ENCODE peak calls at places on chromosomes 13 and 19, in seven cellular contexts. One of them, this sample, is unnamed.

GRCh38 chr19:3538965-3539742 is at the start of gene TEKTIP1:
- DNase-seq in HCT116: no peak
- DNase-seq in suprapubic skin: no peak
- DNase-seq in IMR-90: no peak
- DNase-seq in transverse colon: no peak
- DNase-seq in Peyer's patch: no peak
- DNase-seq in stomach: no peak
- DNase-seq in this sample: no peak

GRCh38 chr13:113901642-113902041 is 37.8 kb upstream of the GAS6 start:
- DNase-seq in stomach: peak; percentile 3
- DNase-seq in Peyer's patch: no peak
- DNase-seq in suprapubic skin: no peak
- DNase-seq in transverse colon: no peak
- DNase-seq in IMR-90: no peak
- DNase-seq in HCT116: no peak
- DNase-seq in this sample: peak; percentile 6

GRCh38 chr19:11887618-11888531 is at the start of gene ZNF69:
- DNase-seq in stomach: peak; percentile 93
- DNase-seq in IMR-90: peak; percentile 62
- DNase-seq in Peyer's patch: peak; percentile 89
- DNase-seq in transverse colon: peak; percentile 94
- DNase-seq in suprapubic skin: peak; percentile 92
- DNase-seq in HCT116: no peak
- DNase-seq in this sample: peak; percentile 96

GRCh38 chr19:709196-709964 is 645 bp downstream of the PALM start:
- DNase-seq in transverse colon: no peak
- DNase-seq in Peyer's patch: no peak
- DNase-seq in stomach: no peak
- DNase-seq in IMR-90: no peak
- DNase-seq in HCT116: no peak
- DNase-seq in suprapubic skin: no peak
- DNase-seq in this sample: no peak

GRCh38 chr19:5109560-5109959 is 140.6 kb downstream of the KDM4B start:
- DNase-seq in transverse colon: no peak
- DNase-seq in HCT116: no peak
- DNase-seq in stomach: no peak
- DNase-seq in suprapubic skin: no peak
- DNase-seq in IMR-90: no peak
- DNase-seq in Peyer's patch: no peak
- DNase-seq in this sample: no peak

GRCh38 chr13:34833562-34834182 is 108.4 kb upstream of the NBEA start:
- DNase-seq in HCT116: peak; percentile 10
- DNase-seq in transverse colon: no peak
- DNase-seq in suprapubic skin: no peak
- DNase-seq in stomach: no peak
- DNase-seq in IMR-90: peak; percentile 2
- DNase-seq in Peyer's patch: no peak
- DNase-seq in this sample: no peak

GRCh38 chr19:35986664-35987570 is 8.1 kb upstream of the SDHAF1 start:
- DNase-seq in Peyer's patch: no peak
- DNase-seq in transverse colon: peak; percentile 57
- DNase-seq in HCT116: no peak
- DNase-seq in suprapubic skin: no peak
- DNase-seq in IMR-90: no peak
- DNase-seq in stomach: no peak
- DNase-seq in this sample: no peak

GRCh38 chr13:54433511-54434206 is 1405.0 kb downstream of the OLFM4 start:
- DNase-seq in IMR-90: no peak
- DNase-seq in transverse colon: no peak
- DNase-seq in stomach: peak; percentile 58
- DNase-seq in Peyer's patch: no peak
- DNase-seq in suprapubic skin: no peak
- DNase-seq in HCT116: no peak
- DNase-seq in this sample: peak; percentile 67

GRCh38 chr19:13146763-13147563 is 3.2 kb downstream of the STX10 start:
- DNase-seq in Peyer's patch: peak; percentile 55
- DNase-seq in IMR-90: no peak
- DNase-seq in transverse colon: peak; percentile 49
- DNase-seq in HCT116: no peak
- DNase-seq in suprapubic skin: no peak
- DNase-seq in stomach: peak; percentile 63
- DNase-seq in this sample: no peak

GRCh38 chr13:85367887-85368286 is 431.3 kb downstream of the SLITRK6 start:
- DNase-seq in suprapubic skin: no peak
- DNase-seq in stomach: no peak
- DNase-seq in Peyer's patch: no peak
- DNase-seq in IMR-90: peak; percentile 2
- DNase-seq in HCT116: no peak
- DNase-seq in transverse colon: no peak
- DNase-seq in this sample: no peak

GRCh38 chr13:113207890-113208423 is 512 bp downstream of the PCID2 start:
- DNase-seq in suprapubic skin: no peak
- DNase-seq in stomach: no peak
- DNase-seq in HCT116: no peak
- DNase-seq in Peyer's patch: no peak
- DNase-seq in transverse colon: peak; percentile 43
- DNase-seq in IMR-90: peak; percentile 59
- DNase-seq in this sample: peak; percentile 43

GRCh38 chr13:51942189-51942588 is 69.1 kb downstream of the ATP7B start:
- DNase-seq in suprapubic skin: no peak
- DNase-seq in transverse colon: peak; percentile 91
- DNase-seq in Peyer's patch: peak; percentile 90
- DNase-seq in stomach: peak; percentile 89
- DNase-seq in IMR-90: no peak
- DNase-seq in HCT116: peak; percentile 19
- DNase-seq in this sample: no peak

GRCh38 chr13:114027046-114027760 is 53.3 kb upstream of the C13orf46 start:
- DNase-seq in suprapubic skin: no peak
- DNase-seq in HCT116: no peak
- DNase-seq in Peyer's patch: no peak
- DNase-seq in IMR-90: peak; percentile 69
- DNase-seq in stomach: no peak
- DNase-seq in transverse colon: no peak
- DNase-seq in this sample: no peak

GRCh38 chr13:52845766-52846566 is 2.5 kb downstream of the PCDH8 start:
- DNase-seq in suprapubic skin: no peak
- DNase-seq in IMR-90: no peak
- DNase-seq in transverse colon: peak; percentile 55
- DNase-seq in HCT116: no peak
- DNase-seq in stomach: no peak
- DNase-seq in Peyer's patch: peak; percentile 66
- DNase-seq in this sample: peak; percentile 7

GRCh38 chr19:50334741-50335421 is 5.7 kb upstream of the KCNC3 start:
- DNase-seq in stomach: no peak
- DNase-seq in IMR-90: no peak
- DNase-seq in transverse colon: no peak
- DNase-seq in suprapubic skin: no peak
- DNase-seq in HCT116: no peak
- DNase-seq in Peyer's patch: peak; percentile 35
- DNase-seq in this sample: no peak

GRCh38 chr19:50332264-50333038 is 3.3 kb upstream of the KCNC3 start:
- DNase-seq in transverse colon: no peak
- DNase-seq in Peyer's patch: no peak
- DNase-seq in IMR-90: no peak
- DNase-seq in HCT116: no peak
- DNase-seq in stomach: no peak
- DNase-seq in suprapubic skin: no peak
- DNase-seq in this sample: peak; percentile 38

GRCh38 chr19:50333737-50334617 is 4.8 kb upstream of the KCNC3 start:
- DNase-seq in stomach: peak; percentile 82
- DNase-seq in transverse colon: peak; percentile 84
- DNase-seq in Peyer's patch: peak; percentile 86
- DNase-seq in suprapubic skin: no peak
- DNase-seq in HCT116: no peak
- DNase-seq in IMR-90: no peak
- DNase-seq in this sample: no peak

GRCh38 chr19:50332014-50332263 is 2.8 kb upstream of the KCNC3 start:
- DNase-seq in HCT116: no peak
- DNase-seq in Peyer's patch: no peak
- DNase-seq in suprapubic skin: no peak
- DNase-seq in transverse colon: no peak
- DNase-seq in IMR-90: no peak
- DNase-seq in stomach: no peak
- DNase-seq in this sample: no peak

DNA sequence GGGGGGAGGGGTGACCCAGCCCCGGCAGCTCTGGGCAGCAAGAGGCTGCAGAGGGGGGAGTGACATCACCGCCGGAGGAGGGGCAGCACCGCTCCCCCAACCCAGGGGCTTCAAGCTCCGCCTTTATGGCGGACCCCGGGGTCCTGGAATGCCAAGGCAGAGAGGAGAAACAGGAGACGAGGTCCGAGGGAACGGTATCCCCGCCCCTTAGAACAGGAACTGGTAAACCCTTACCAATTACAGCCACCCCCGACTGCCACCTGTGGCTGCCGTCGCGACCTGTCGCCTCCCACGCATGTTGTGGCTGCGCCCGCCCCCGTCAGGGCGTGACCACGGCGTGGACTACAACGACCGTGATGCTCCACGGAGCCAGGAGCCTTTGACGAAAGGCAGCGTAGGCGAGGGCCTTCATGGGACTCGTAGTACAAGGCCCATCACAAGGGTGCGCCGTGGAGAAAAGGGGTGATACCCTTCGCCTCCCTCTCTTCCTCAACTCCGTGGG is 4.1 kb upstream of the KCNC3 start:
- DNase-seq in IMR-90: peak; percentile 67
- DNase-seq in transverse colon: peak; percentile 88
- DNase-seq in Peyer's patch: peak; percentile 85
- DNase-seq in suprapubic skin: peak; percentile 91
- DNase-seq in stomach: peak; percentile 89
- DNase-seq in HCT116: peak; percentile 88
- DNase-seq in this sample: peak; percentile 95
- TF ChIP-seq POLR2A in IMR-90: no peak
- TF ChIP-seq POLR2A in transverse colon: no peak
- TF ChIP-seq POLR2A in Peyer's patch: no peak
- TF ChIP-seq POLR2A in suprapubic skin: no peak
- TF ChIP-seq POLR2A in stomach: no peak
- TF ChIP-seq POLR2A in HCT116: no peak
- TF ChIP-seq POLR2A in this sample: peak; percentile 59

GRCh38 chr19:1862068-1862423 is 1.3 kb downstream of the KLF16 start:
- DNase-seq in Peyer's patch: no peak
- DNase-seq in IMR-90: no peak
- DNase-seq in suprapubic skin: no peak
- DNase-seq in transverse colon: no peak
- DNase-seq in stomach: no peak
- DNase-seq in HCT116: no peak
- DNase-seq in this sample: no peak

GRCh38 chr19:1864480-1865171 is 1.2 kb upstream of the KLF16 start:
- DNase-seq in IMR-90: peak; percentile 38
- DNase-seq in Peyer's patch: peak; percentile 82
- DNase-seq in HCT116: no peak
- DNase-seq in transverse colon: peak; percentile 83
- DNase-seq in suprapubic skin: peak; percentile 84
- DNase-seq in stomach: peak; percentile 73
- DNase-seq in this sample: peak; percentile 69

GRCh38 chr19:1863638-1864479 is 480 bp upstream of the KLF16 start:
- DNase-seq in IMR-90: peak; percentile 92
- DNase-seq in transverse colon: peak; percentile 92
- DNase-seq in Peyer's patch: peak; percentile 94
- DNase-seq in HCT116: peak; percentile 85
- DNase-seq in stomach: peak; percentile 91
- DNase-seq in suprapubic skin: peak; percentile 94
- DNase-seq in this sample: peak; percentile 89

GRCh38 chr19:1862424-1863307 is 713 bp downstream of the KLF16 start:
- DNase-seq in stomach: no peak
- DNase-seq in Peyer's patch: peak; percentile 78
- DNase-seq in suprapubic skin: peak; percentile 79
- DNase-seq in HCT116: no peak
- DNase-seq in IMR-90: no peak
- DNase-seq in transverse colon: peak; percentile 60
- DNase-seq in this sample: peak; percentile 40

GRCh38 chr19:1863308-1863637 is at the start of gene KLF16:
- DNase-seq in stomach: no peak
- DNase-seq in HCT116: no peak
- DNase-seq in IMR-90: no peak
- DNase-seq in Peyer's patch: no peak
- DNase-seq in suprapubic skin: no peak
- DNase-seq in transverse colon: no peak
- DNase-seq in this sample: no peak
- H3K27ac ChIP-seq in stomach: peak within 1 kb of the TSS; percentile 94
- H3K27ac ChIP-seq in HCT116: peak within 1 kb of the TSS; percentile 99
- H3K27ac ChIP-seq in IMR-90: peak within 1 kb of the TSS; percentile 91
- H3K27ac ChIP-seq in Peyer's patch: peak within 1 kb of the TSS; percentile 99
- H3K27ac ChIP-seq in suprapubic skin: peak within 1 kb of the TSS; percentile 93
- H3K27ac ChIP-seq in transverse colon: peak within 1 kb of the TSS; percentile 96
- H3K27ac ChIP-seq in this sample: peak within 1 kb of the TSS; percentile 86

GRCh38 chr19:17863520-17864182 is 3.9 kb downstream of the RPL18A start:
- DNase-seq in stomach: no peak
- DNase-seq in suprapubic skin: no peak
- DNase-seq in transverse colon: no peak
- DNase-seq in Peyer's patch: no peak
- DNase-seq in HCT116: no peak
- DNase-seq in IMR-90: no peak
- DNase-seq in this sample: no peak
- TF ChIP-seq POLR2A in stomach: no peak
- TF ChIP-seq POLR2A in suprapubic skin: no peak
- TF ChIP-seq POLR2A in transverse colon: no peak
- TF ChIP-seq POLR2A in Peyer's patch: no peak
- TF ChIP-seq POLR2A in HCT116: no peak
- TF ChIP-seq POLR2A in IMR-90: no peak
- TF ChIP-seq POLR2A in this sample: no peak

GRCh38 chr19:51750381-51751124 is 1.1 kb downstream of the FPR1 start:
- DNase-seq in transverse colon: no peak
- DNase-seq in suprapubic skin: no peak
- DNase-seq in stomach: no peak
- DNase-seq in Peyer's patch: no peak
- DNase-seq in IMR-90: no peak
- DNase-seq in HCT116: no peak
- DNase-seq in this sample: no peak

GRCh38 chr19:51751655-51752054 is at the start of gene FPR1:
- DNase-seq in transverse colon: no peak
- DNase-seq in stomach: no peak
- DNase-seq in IMR-90: no peak
- DNase-seq in HCT116: peak; percentile 55
- DNase-seq in suprapubic skin: no peak
- DNase-seq in Peyer's patch: no peak
- DNase-seq in this sample: peak; percentile 43

GRCh38 chr19:51754106-51754505 is 2.4 kb upstream of the FPR1 start:
- DNase-seq in Peyer's patch: no peak
- DNase-seq in stomach: no peak
- DNase-seq in IMR-90: no peak
- DNase-seq in suprapubic skin: no peak
- DNase-seq in transverse colon: no peak
- DNase-seq in HCT116: no peak
- DNase-seq in this sample: no peak

GRCh38 chr19:51749979-51750378 is 1.7 kb downstream of the FPR1 start:
- DNase-seq in stomach: no peak
- DNase-seq in transverse colon: no peak
- DNase-seq in Peyer's patch: no peak
- DNase-seq in suprapubic skin: no peak
- DNase-seq in HCT116: no peak
- DNase-seq in IMR-90: no peak
- DNase-seq in this sample: no peak

DNA sequence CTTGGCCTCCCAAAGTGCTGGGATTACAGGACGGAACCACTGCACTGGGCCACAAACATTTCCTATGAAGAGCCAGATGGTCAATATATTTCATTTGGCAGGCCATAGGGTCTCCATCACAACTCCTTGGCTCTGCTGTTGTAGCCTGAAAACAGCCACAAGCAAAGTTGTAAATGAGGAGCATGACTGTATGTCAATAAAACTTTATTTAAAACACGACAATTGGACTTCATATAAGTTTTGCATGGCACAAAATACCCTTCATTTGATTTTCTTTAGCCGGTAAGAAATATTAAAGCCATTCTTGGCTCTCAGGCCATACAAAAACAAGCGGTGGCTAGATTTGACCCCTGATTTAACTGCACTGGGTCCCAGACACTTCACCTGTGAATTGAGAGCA is 3.1 kb upstream of the FPR1 start:
- DNase-seq in Peyer's patch: no peak
- DNase-seq in stomach: no peak
- DNase-seq in suprapubic skin: no peak
- DNase-seq in HCT116: no peak
- DNase-seq in IMR-90: no peak
- DNase-seq in transverse colon: no peak
- DNase-seq in this sample: no peak
- H3K27ac ChIP-seq in Peyer's patch: no peak overlapping the region
- H3K27ac ChIP-seq in stomach: no peak overlapping the region
- H3K27ac ChIP-seq in suprapubic skin: no peak overlapping the region
- H3K27ac ChIP-seq in HCT116: no peak overlapping the region
- H3K27ac ChIP-seq in IMR-90: no peak overlapping the region
- H3K27ac ChIP-seq in transverse colon: no peak overlapping the region
- H3K27ac ChIP-seq in this sample: no peak overlapping the region

This sample was measured in body of pancreas.